ENCODE peak calls at places on chromosome 11, in seven cellular contexts. G is tibial artery; O is fibroblast of lung; R is LHCN-M2; M is pancreas; J is activated CD4-positive, alpha-beta T cell treated with anti-CD3 and anti-CD28 coated beads for 36 hours; C is nephron progenitor cell. S is an unnamed sample.

GRCh38 chr11:44575288-44575672 is 9.8 kb downstream of the CD82 start:
- DNase-seq in G (no peak), O (no peak), R (peak), M (no peak), J (peak), C (no peak), S (no peak)

GRCh38 chr11:130599073-130599654 is 150.7 kb downstream of the ADAMTS15 start:
- DNase-seq in G (peak), O (peak), R (no peak), M (no peak), J (no peak), C (no peak), S (no peak)

GRCh38 chr11:94771390-94771789 is 3.2 kb downstream of the AMOTL1 start:
- DNase-seq in G (no peak), O (no peak), R (no peak), M (no peak), J (no peak), C (no peak), S (no peak)

GRCh38 chr11:69134957-69135356 is 20.8 kb upstream of the SMIM38 start:
- DNase-seq in G (no peak), O (no peak), R (no peak), M (no peak), J (no peak), C (no peak), S (no peak)

GRCh38 chr11:130050272-130050671 is 19.4 kb upstream of the APLP2 start:
- DNase-seq in G (no peak), O (no peak), R (no peak), M (no peak), J (no peak), C (no peak), S (peak)

GRCh38 chr11:47216141-47216798 is 1.5 kb downstream of the DDB2 start:
- DNase-seq in G (peak), O (peak), R (peak), M (peak), J (peak), C (no peak), S (no peak)

GRCh38 chr11:75655619-75656018 is 13.2 kb downstream of the MAP6 start:
- DNase-seq in G (no peak), O (no peak), R (no peak), M (no peak), J (no peak), C (no peak), S (no peak)

GRCh38 chr11:130653838-130654601 is 205.6 kb downstream of the ADAMTS15 start:
- DNase-seq in G (peak), O (peak), R (no peak), M (peak), J (no peak), C (peak), S (no peak)

GRCh38 chr11:78216571-78217287 is 28.0 kb downstream of the USP35 start:
- DNase-seq in G (no peak), O (no peak), R (no peak), M (no peak), J (no peak), C (no peak), S (no peak)

GRCh38 chr11:121152764-121153163 is 51.7 kb downstream of the TECTA start:
- DNase-seq in G (no peak), O (no peak), R (no peak), M (no peak), J (no peak), C (no peak), S (no peak)

GRCh38 chr11:67248653-67249052 is 17.6 kb upstream of the GRK2 start:
- DNase-seq in G (no peak), O (peak), R (peak), M (no peak), J (no peak), C (no peak), S (no peak)

GRCh38 chr11:57249384-57250319 is 12.6 kb upstream of the APLNR start:
- DNase-seq in G (peak), O (peak), R (peak), M (peak), J (peak), C (peak), S (no peak)

GRCh38 chr11:72562431-72562830 is 111.8 kb downstream of the PDE2A start:
- DNase-seq in G (no peak), O (no peak), R (no peak), M (no peak), J (no peak), C (no peak), S (no peak)

GRCh38 chr11:29527391-29527936 is 489.4 kb downstream of the KCNA4 start:
- DNase-seq in G (no peak), O (peak), R (peak), M (no peak), J (peak), C (no peak), S (no peak)

GRCh38 chr11:12914401-12914912 is 94.7 kb upstream of the RASSF10 start:
- DNase-seq in G (peak), O (peak), R (peak), M (peak), J (peak), C (peak), S (peak)

GRCh38 chr11:18192988-18193387 is 20.4 kb downstream of the MRGPRX4 start:
- DNase-seq in G (no peak), O (no peak), R (no peak), M (no peak), J (peak), C (no peak), S (peak)

GRCh38 chr11:79371724-79372123 is 69.1 kb downstream of the TENM4 start:
- DNase-seq in G (no peak), O (no peak), R (no peak), M (no peak), J (no peak), C (no peak), S (no peak)

GRCh38 chr11:65427691-65428577 is 5.3 kb downstream of the NEAT1 start:
- DNase-seq in G (peak), O (peak), R (peak), M (no peak), J (peak), C (no peak), S (peak)

GRCh38 chr11:44029507-44029845 is 18.3 kb upstream of the ACCSL start:
- DNase-seq in G (no peak), O (no peak), R (no peak), M (no peak), J (no peak), C (no peak), S (no peak)

GRCh38 chr11:10973416-10973815 is 115.6 kb upstream of the ZBED5 start:
- DNase-seq in G (no peak), O (no peak), R (no peak), M (no peak), J (no peak), C (no peak), S (no peak)

GRCh38 chr11:61587541-61587941 is 6.7 kb upstream of the SYT7 start:
- DNase-seq in G (no peak), O (no peak), R (no peak), M (peak), J (peak), C (peak), S (no peak)

GRCh38 chr11:89405629-89406028 is 85.5 kb downstream of the NOX4 start:
- DNase-seq in G (no peak), O (peak), R (peak), M (no peak), J (no peak), C (no peak), S (no peak)

GRCh38 chr11:92388380-92388779 is 163.8 kb downstream of the FAT3 start:
- DNase-seq in G (no peak), O (no peak), R (no peak), M (no peak), J (no peak), C (no peak), S (no peak)

GRCh38 chr11:110786226-110786902 is 74.1 kb upstream of the ARHGAP20 start:
- DNase-seq in G (no peak), O (no peak), R (no peak), M (no peak), J (no peak), C (no peak), S (no peak)

GRCh38 chr11:95230054-95231034 is 658 bp downstream of the SESN3 start:
- DNase-seq in G (peak), O (peak), R (peak), M (peak), J (peak), C (peak), S (peak)

GRCh38 chr11:57460756-57461749 is 725 bp downstream of the RTN4RL2 start:
- DNase-seq in G (no peak), O (no peak), R (no peak), M (no peak), J (no peak), C (peak), S (no peak)

GRCh38 chr11:31810779-31811647 is at the start of gene PAX6:
- DNase-seq in G (no peak), O (no peak), R (peak), M (no peak), J (peak), C (peak), S (peak)

GRCh38 chr11:64400667-64401066 is 41.7 kb downstream of the RPS6KA4 start:
- DNase-seq in G (no peak), O (no peak), R (no peak), M (no peak), J (no peak), C (no peak), S (no peak)